ENCODE peak calls at places on chromosome 17, in seven cellular contexts. One of them, this sample, is unnamed.

GRCh38 chr17:49465352-49465751 is 29.7 kb upstream of the NGFR start:
- DNase-seq in CD8-positive, alpha-beta memory T cell: no peak
- DNase-seq in HCT116: no peak
- DNase-seq in IMR-90: no peak
- DNase-seq in ascending aorta: no peak
- DNase-seq in right lobe of liver: no peak
- DNase-seq in CD4-positive, CD25-positive, alpha-beta regulatory T cell: no peak
- DNase-seq in this sample: no peak

GRCh38 chr17:50062323-50063243 is 6.7 kb downstream of the ITGA3 start:
- DNase-seq in HCT116: peak; percentile 91
- DNase-seq in ascending aorta: peak; percentile 94
- DNase-seq in right lobe of liver: no peak
- DNase-seq in CD4-positive, CD25-positive, alpha-beta regulatory T cell: no peak
- DNase-seq in CD8-positive, alpha-beta memory T cell: no peak
- DNase-seq in IMR-90: peak; percentile 73
- DNase-seq in this sample: peak; percentile 96

GRCh38 chr17:8611671-8612298 is 18.7 kb downstream of the MYH10 start:
- DNase-seq in CD4-positive, CD25-positive, alpha-beta regulatory T cell: no peak
- DNase-seq in HCT116: no peak
- DNase-seq in CD8-positive, alpha-beta memory T cell: no peak
- DNase-seq in IMR-90: peak; percentile 47
- DNase-seq in ascending aorta: no peak
- DNase-seq in right lobe of liver: no peak
- DNase-seq in this sample: no peak

GRCh38 chr17:80899402-80900268 is 92.0 kb upstream of the CHMP6 start:
- DNase-seq in HCT116: peak; percentile 40
- DNase-seq in CD8-positive, alpha-beta memory T cell: peak; percentile 66
- DNase-seq in IMR-90: peak; percentile 16
- DNase-seq in CD4-positive, CD25-positive, alpha-beta regulatory T cell: peak; percentile 74
- DNase-seq in ascending aorta: no peak
- DNase-seq in right lobe of liver: peak; percentile 75
- DNase-seq in this sample: peak; percentile 10

GRCh38 chr17:69945698-69946185 is 129.3 kb upstream of the KCNJ16 start:
- DNase-seq in IMR-90: peak; percentile 17
- DNase-seq in CD8-positive, alpha-beta memory T cell: no peak
- DNase-seq in CD4-positive, CD25-positive, alpha-beta regulatory T cell: no peak
- DNase-seq in HCT116: no peak
- DNase-seq in ascending aorta: no peak
- DNase-seq in right lobe of liver: no peak
- DNase-seq in this sample: no peak

GRCh38 chr17:8212312-8213180 is 2.2 kb upstream of the AURKB start:
- DNase-seq in IMR-90: no peak
- DNase-seq in CD4-positive, CD25-positive, alpha-beta regulatory T cell: no peak
- DNase-seq in right lobe of liver: no peak
- DNase-seq in CD8-positive, alpha-beta memory T cell: no peak
- DNase-seq in HCT116: no peak
- DNase-seq in ascending aorta: no peak
- DNase-seq in this sample: no peak

GRCh38 chr17:44829558-44830358 is at the start of gene GJC1:
- DNase-seq in CD4-positive, CD25-positive, alpha-beta regulatory T cell: no peak
- DNase-seq in HCT116: no peak
- DNase-seq in CD8-positive, alpha-beta memory T cell: no peak
- DNase-seq in right lobe of liver: peak; percentile 36
- DNase-seq in IMR-90: no peak
- DNase-seq in ascending aorta: no peak
- DNase-seq in this sample: peak; percentile 30

GRCh38 chr17:17041018-17041521 is 1.2 kb upstream of the MPRIP start:
- DNase-seq in CD8-positive, alpha-beta memory T cell: no peak
- DNase-seq in HCT116: no peak
- DNase-seq in CD4-positive, CD25-positive, alpha-beta regulatory T cell: no peak
- DNase-seq in IMR-90: peak; percentile 74
- DNase-seq in ascending aorta: no peak
- DNase-seq in right lobe of liver: no peak
- DNase-seq in this sample: peak; percentile 49

GRCh38 chr17:14123579-14124278 is 54.4 kb downstream of the COX10 start:
- DNase-seq in HCT116: no peak
- DNase-seq in ascending aorta: no peak
- DNase-seq in CD4-positive, CD25-positive, alpha-beta regulatory T cell: peak; percentile 14
- DNase-seq in CD8-positive, alpha-beta memory T cell: no peak
- DNase-seq in IMR-90: no peak
- DNase-seq in right lobe of liver: no peak
- DNase-seq in this sample: no peak

GRCh38 chr17:50836826-50837225 is 1.4 kb downstream of the WFIKKN2 start:
- DNase-seq in CD4-positive, CD25-positive, alpha-beta regulatory T cell: no peak
- DNase-seq in right lobe of liver: no peak
- DNase-seq in IMR-90: no peak
- DNase-seq in ascending aorta: no peak
- DNase-seq in HCT116: no peak
- DNase-seq in CD8-positive, alpha-beta memory T cell: no peak
- DNase-seq in this sample: no peak

GRCh38 chr17:80311216-80311827 is 50.7 kb downstream of the RNF213 start:
- DNase-seq in CD8-positive, alpha-beta memory T cell: no peak
- DNase-seq in CD4-positive, CD25-positive, alpha-beta regulatory T cell: no peak
- DNase-seq in HCT116: no peak
- DNase-seq in right lobe of liver: no peak
- DNase-seq in IMR-90: no peak
- DNase-seq in ascending aorta: no peak
- DNase-seq in this sample: no peak

GRCh38 chr17:34242553-34242952 is 12.5 kb upstream of the CCL2 start:
- DNase-seq in ascending aorta: no peak
- DNase-seq in IMR-90: no peak
- DNase-seq in CD4-positive, CD25-positive, alpha-beta regulatory T cell: no peak
- DNase-seq in CD8-positive, alpha-beta memory T cell: no peak
- DNase-seq in HCT116: no peak
- DNase-seq in right lobe of liver: no peak
- DNase-seq in this sample: no peak

GRCh38 chr17:41284546-41284945 is 9.0 kb downstream of the KRTAP9-7 start:
- DNase-seq in ascending aorta: no peak
- DNase-seq in HCT116: no peak
- DNase-seq in IMR-90: no peak
- DNase-seq in CD8-positive, alpha-beta memory T cell: no peak
- DNase-seq in CD4-positive, CD25-positive, alpha-beta regulatory T cell: no peak
- DNase-seq in right lobe of liver: no peak
- DNase-seq in this sample: no peak

GRCh38 chr17:7579001-7579838 is at the start of gene CD68:
- DNase-seq in HCT116: peak; percentile 71
- DNase-seq in CD4-positive, CD25-positive, alpha-beta regulatory T cell: no peak
- DNase-seq in IMR-90: peak; percentile 91
- DNase-seq in right lobe of liver: peak; percentile 83
- DNase-seq in CD8-positive, alpha-beta memory T cell: no peak
- DNase-seq in ascending aorta: peak; percentile 92
- DNase-seq in this sample: peak; percentile 90

GRCh38 chr17:67492251-67492740 is 115.2 kb downstream of the PITPNC1 start:
- DNase-seq in CD4-positive, CD25-positive, alpha-beta regulatory T cell: no peak
- DNase-seq in ascending aorta: no peak
- DNase-seq in CD8-positive, alpha-beta memory T cell: no peak
- DNase-seq in IMR-90: no peak
- DNase-seq in HCT116: no peak
- DNase-seq in right lobe of liver: no peak
- DNase-seq in this sample: no peak

GRCh38 chr17:12463102-12463501 is 202.6 kb upstream of the MYOCD start:
- DNase-seq in HCT116: no peak
- DNase-seq in CD4-positive, CD25-positive, alpha-beta regulatory T cell: no peak
- DNase-seq in CD8-positive, alpha-beta memory T cell: no peak
- DNase-seq in ascending aorta: peak; percentile 83
- DNase-seq in IMR-90: peak; percentile 86
- DNase-seq in right lobe of liver: no peak
- DNase-seq in this sample: no peak

GRCh38 chr17:42518755-42519545 is 17.1 kb upstream of the NAGLU start:
- DNase-seq in HCT116: no peak
- DNase-seq in CD4-positive, CD25-positive, alpha-beta regulatory T cell: no peak
- DNase-seq in ascending aorta: no peak
- DNase-seq in right lobe of liver: peak; percentile 34
- DNase-seq in IMR-90: no peak
- DNase-seq in CD8-positive, alpha-beta memory T cell: no peak
- DNase-seq in this sample: peak; percentile 29

GRCh38 chr17:57553525-57553924 is 191.6 kb downstream of the CCDC182 start:
- DNase-seq in right lobe of liver: no peak
- DNase-seq in ascending aorta: no peak
- DNase-seq in HCT116: no peak
- DNase-seq in IMR-90: peak; percentile 80
- DNase-seq in CD4-positive, CD25-positive, alpha-beta regulatory T cell: no peak
- DNase-seq in CD8-positive, alpha-beta memory T cell: no peak
- DNase-seq in this sample: no peak

GRCh38 chr17:7043544-7044268 is at the start of gene SLC16A11:
- DNase-seq in IMR-90: peak; percentile 21
- DNase-seq in HCT116: no peak
- DNase-seq in CD8-positive, alpha-beta memory T cell: no peak
- DNase-seq in right lobe of liver: peak; percentile 57
- DNase-seq in CD4-positive, CD25-positive, alpha-beta regulatory T cell: no peak
- DNase-seq in ascending aorta: no peak
- DNase-seq in this sample: no peak

GRCh38 chr17:56876766-56877179 is 37.1 kb downstream of the TRIM25 start:
- DNase-seq in ascending aorta: no peak
- DNase-seq in IMR-90: no peak
- DNase-seq in CD4-positive, CD25-positive, alpha-beta regulatory T cell: no peak
- DNase-seq in HCT116: no peak
- DNase-seq in CD8-positive, alpha-beta memory T cell: no peak
- DNase-seq in right lobe of liver: peak; percentile 44
- DNase-seq in this sample: no peak

GRCh38 chr17:77096570-77097214 is 44.1 kb upstream of the SEC14L1 start:
- DNase-seq in HCT116: peak; percentile 28
- DNase-seq in CD4-positive, CD25-positive, alpha-beta regulatory T cell: peak; percentile 37
- DNase-seq in ascending aorta: no peak
- DNase-seq in right lobe of liver: no peak
- DNase-seq in CD8-positive, alpha-beta memory T cell: no peak
- DNase-seq in IMR-90: peak; percentile 73
- DNase-seq in this sample: peak; percentile 39
- H3K27ac ChIP-seq in HCT116: no peak overlapping the region
- H3K27ac ChIP-seq in CD4-positive, CD25-positive, alpha-beta regulatory T cell: no peak overlapping the region
- H3K27ac ChIP-seq in ascending aorta: peak overlapping the region; percentile 72
- H3K27ac ChIP-seq in right lobe of liver: peak overlapping the region; percentile 51
- H3K27ac ChIP-seq in CD8-positive, alpha-beta memory T cell: no peak overlapping the region
- H3K27ac ChIP-seq in IMR-90: peak overlapping the region; percentile 28
- H3K27ac ChIP-seq in this sample: peak overlapping the region; percentile 49

GRCh38 chr17:19753049-19753444 is 4.9 kb upstream of the ALDH3A1 start:
- DNase-seq in ascending aorta: peak; percentile 95
- DNase-seq in CD4-positive, CD25-positive, alpha-beta regulatory T cell: no peak
- DNase-seq in HCT116: peak; percentile 79
- DNase-seq in IMR-90: peak; percentile 60
- DNase-seq in CD8-positive, alpha-beta memory T cell: no peak
- DNase-seq in right lobe of liver: peak; percentile 90
- DNase-seq in this sample: peak; percentile 95
- H3K27ac ChIP-seq in ascending aorta: peak overlapping the region; percentile 93
- H3K27ac ChIP-seq in CD4-positive, CD25-positive, alpha-beta regulatory T cell: no peak overlapping the region
- H3K27ac ChIP-seq in HCT116: peak overlapping the region; percentile 90
- H3K27ac ChIP-seq in IMR-90: no peak overlapping the region
- H3K27ac ChIP-seq in CD8-positive, alpha-beta memory T cell: no peak overlapping the region
- H3K27ac ChIP-seq in right lobe of liver: no peak overlapping the region
- H3K27ac ChIP-seq in this sample: peak overlapping the region; percentile 100

DNA sequence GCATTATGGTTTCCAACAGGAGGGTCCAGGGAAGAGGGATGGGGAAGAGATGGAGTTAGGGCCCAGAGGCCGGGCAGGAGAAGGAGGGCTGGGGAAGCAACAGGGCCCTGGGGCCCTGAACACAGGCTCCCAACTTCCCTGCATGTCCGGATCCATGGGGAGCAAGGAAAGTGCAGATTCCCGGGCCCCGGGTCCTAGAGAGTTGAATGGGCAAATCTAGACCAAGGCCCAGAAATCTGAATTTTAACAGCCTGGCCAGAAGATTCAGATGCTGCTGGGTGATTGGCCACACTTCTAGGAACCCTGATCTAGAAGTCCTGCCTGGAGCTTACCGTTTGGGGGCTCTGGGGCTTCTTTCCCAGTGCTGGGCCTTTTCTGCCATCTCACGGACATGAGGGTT is 13.2 kb downstream of the MGAT5B start:
- DNase-seq in ascending aorta: no peak
- DNase-seq in right lobe of liver: no peak
- DNase-seq in HCT116: no peak
- DNase-seq in IMR-90: no peak
- DNase-seq in CD8-positive, alpha-beta memory T cell: no peak
- DNase-seq in CD4-positive, CD25-positive, alpha-beta regulatory T cell: no peak
- DNase-seq in this sample: no peak
- H3K27ac ChIP-seq in ascending aorta: no peak overlapping the region
- H3K27ac ChIP-seq in right lobe of liver: no peak overlapping the region
- H3K27ac ChIP-seq in HCT116: no peak overlapping the region
- H3K27ac ChIP-seq in IMR-90: no peak overlapping the region
- H3K27ac ChIP-seq in CD8-positive, alpha-beta memory T cell: no peak overlapping the region
- H3K27ac ChIP-seq in CD4-positive, CD25-positive, alpha-beta regulatory T cell: no peak overlapping the region
- H3K27ac ChIP-seq in this sample: no peak overlapping the region

GRCh38 chr17:4163951-4164350 is 21.0 kb downstream of the CYB5D2 start:
- DNase-seq in CD8-positive, alpha-beta memory T cell: no peak
- DNase-seq in IMR-90: peak; percentile 50
- DNase-seq in HCT116: no peak
- DNase-seq in right lobe of liver: no peak
- DNase-seq in CD4-positive, CD25-positive, alpha-beta regulatory T cell: no peak
- DNase-seq in ascending aorta: no peak
- DNase-seq in this sample: peak; percentile 20
- H3K27ac ChIP-seq in CD8-positive, alpha-beta memory T cell: no peak overlapping the region
- H3K27ac ChIP-seq in IMR-90: no peak overlapping the region
- H3K27ac ChIP-seq in HCT116: no peak overlapping the region
- H3K27ac ChIP-seq in right lobe of liver: no peak overlapping the region
- H3K27ac ChIP-seq in CD4-positive, CD25-positive, alpha-beta regulatory T cell: no peak overlapping the region
- H3K27ac ChIP-seq in ascending aorta: no peak overlapping the region
- H3K27ac ChIP-seq in this sample: peak overlapping the region; percentile 71